ENCODE peak calls at places on chromosome 20, in seven cellular contexts. X, O, R, E, J, Q and A are unnamed samples.

GRCh38 chr20:49559411-49560081 is 8.4 kb downstream of the PTGIS start:
- DNase-seq in X (no peak), O (no peak), R (no peak), E (peak; percentile 92), J (no peak), Q (peak; percentile 41), A (no peak)

GRCh38 chr20:61807426-61808160 is 258.1 kb downstream of the TAF4 start:
- DNase-seq in X (no peak), O (no peak), R (no peak), E (no peak), J (no peak), Q (no peak), A (no peak)

GRCh38 chr20:43751167-43752050 is 24.6 kb upstream of the GTSF1L start:
- DNase-seq in X (peak; percentile 66), O (no peak), R (no peak), E (peak; percentile 71), J (no peak), Q (no peak), A (peak; percentile 97)

GRCh38 chr20:24118781-24119175 is 130.2 kb upstream of the GGTLC1 start:
- DNase-seq in X (no peak), O (no peak), R (no peak), E (peak; percentile 61), J (no peak), Q (peak; percentile 27), A (no peak)

GRCh38 chr20:47156431-47156841 is 200.1 kb downstream of the ZMYND8 start:
- DNase-seq in X (no peak), O (no peak), R (no peak), E (no peak), J (no peak), Q (no peak), A (no peak)

GRCh38 chr20:37615507-37616425 is 78.1 kb upstream of the CTNNBL1 start:
- DNase-seq in X (no peak), O (no peak), R (no peak), E (peak; percentile 26), J (peak; percentile 74), Q (no peak), A (peak; percentile 61)

GRCh38 chr20:12270863-12271262 is 353.2 kb downstream of the BTBD3 start:
- DNase-seq in X (no peak), O (no peak), R (no peak), E (no peak), J (no peak), Q (no peak), A (no peak)

GRCh38 chr20:11403711-11404110 is 514.0 kb upstream of the BTBD3 start:
- DNase-seq in X (no peak), O (no peak), R (no peak), E (peak; percentile 50), J (no peak), Q (no peak), A (no peak)

GRCh38 chr20:32516985-32517873 is 67.9 kb downstream of the NOL4L start:
- DNase-seq in X (no peak), O (no peak), R (peak; percentile 65), E (peak; percentile 33), J (peak; percentile 76), Q (no peak), A (no peak)

GRCh38 chr20:50746138-50746940 is 15.0 kb downstream of the PARD6B start:
- DNase-seq in X (no peak), O (peak; percentile 77), R (peak; percentile 17), E (peak; percentile 43), J (no peak), Q (no peak), A (no peak)

GRCh38 chr20:19176483-19176882 is 36.0 kb upstream of the SLC24A3 start:
- DNase-seq in X (no peak), O (no peak), R (no peak), E (no peak), J (no peak), Q (no peak), A (peak; percentile 0)

DNA sequence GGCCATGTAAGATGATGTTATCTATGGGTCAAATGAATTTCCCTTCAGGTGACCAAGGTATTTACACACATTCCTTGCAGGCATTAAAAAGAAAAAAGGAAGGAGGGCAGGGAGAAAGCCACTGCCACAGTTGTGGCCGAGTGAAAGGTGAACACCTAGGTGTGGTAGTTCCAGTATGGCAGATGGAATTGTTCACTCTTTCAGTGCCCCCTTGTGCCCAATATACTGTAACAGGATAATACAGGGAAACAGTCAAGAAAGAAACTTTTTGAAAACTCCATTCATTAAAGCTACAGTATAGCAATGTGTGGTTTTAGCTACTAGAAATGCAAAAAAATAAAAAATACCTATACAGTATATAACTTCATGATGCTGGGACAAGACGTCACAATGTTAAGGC is 52.1 kb downstream of the BMP2 start:
- DNase-seq in X (no peak), O (peak; percentile 29), R (no peak), E (peak; percentile 18), J (no peak), Q (no peak), A (no peak)
- TF ChIP-seq CTCF in X (peak; percentile 13), O (peak; percentile 40), R (no peak), E (peak; percentile 16), J (no peak), Q (no peak), A (no peak)

GRCh38 chr20:3313681-3314080 is 74.7 kb upstream of the SLC4A11 start:
- DNase-seq in X (no peak), O (no peak), R (no peak), E (no peak), J (no peak), Q (no peak), A (no peak)
- TF ChIP-seq CTCF in X (no peak), O (no peak), R (no peak), E (no peak), J (no peak), Q (no peak), A (no peak)

DNA sequence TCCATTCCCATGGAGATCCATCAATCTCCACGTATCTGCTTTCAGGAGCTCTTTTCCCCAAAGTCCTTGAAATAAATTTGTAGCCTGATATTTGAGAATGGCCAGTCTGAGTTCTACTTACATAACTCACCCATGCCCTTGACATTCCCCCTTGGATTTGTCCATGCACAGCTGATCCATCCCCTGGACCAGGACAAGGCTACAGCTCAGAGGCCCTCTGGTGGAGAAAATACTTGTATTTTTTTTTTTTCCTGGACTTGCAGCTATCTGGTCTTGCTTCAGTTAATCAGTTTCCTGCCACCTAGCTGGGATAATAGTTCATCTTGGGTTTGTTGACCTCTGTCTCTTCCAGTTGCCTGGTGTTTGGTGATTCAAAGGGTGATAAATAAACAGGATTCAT is 467.6 kb downstream of the DHX35 start:
- DNase-seq in X (no peak), O (no peak), R (no peak), E (no peak), J (peak; percentile 4), Q (no peak), A (no peak)
- TF ChIP-seq CTCF in X (no peak), O (no peak), R (no peak), E (no peak), J (peak; percentile 58), Q (no peak), A (peak; percentile 16)

DNA sequence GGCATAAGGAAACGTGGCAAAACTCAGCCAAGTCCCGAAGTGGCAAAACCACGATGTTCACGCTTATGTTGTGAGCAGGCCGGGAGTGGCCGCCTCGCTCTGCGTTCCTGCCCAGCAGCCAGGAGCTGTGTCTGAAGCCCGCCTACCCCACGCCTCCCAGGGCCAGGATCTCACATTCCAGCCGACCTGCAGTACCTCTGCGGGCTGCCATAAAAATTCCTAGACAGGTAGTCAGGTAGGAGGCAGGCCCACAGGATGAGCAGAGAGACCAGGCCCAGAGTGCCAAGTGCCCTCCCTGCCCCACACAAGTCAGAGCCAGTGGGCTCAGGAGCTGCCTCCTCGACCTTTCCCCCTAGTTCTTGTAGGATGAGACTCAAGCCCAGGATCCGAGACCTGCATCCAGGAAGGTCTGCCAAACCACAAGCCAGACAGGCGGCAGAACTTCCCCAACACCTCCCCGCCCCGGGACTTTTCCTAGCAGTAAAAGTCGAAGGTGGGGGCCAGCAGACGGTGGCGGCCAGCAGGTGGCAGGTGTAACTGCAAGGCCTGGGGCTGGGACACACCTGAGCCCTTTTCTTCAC is 16.7 kb downstream of the PMEPA1 start:
- DNase-seq in X (no peak), O (peak; percentile 86), R (peak; percentile 91), E (no peak), J (no peak), Q (no peak), A (no peak)
- TF ChIP-seq CTCF in X (no peak), O (peak; percentile 55), R (peak; percentile 54), E (no peak), J (no peak), Q (no peak), A (no peak)

DNA sequence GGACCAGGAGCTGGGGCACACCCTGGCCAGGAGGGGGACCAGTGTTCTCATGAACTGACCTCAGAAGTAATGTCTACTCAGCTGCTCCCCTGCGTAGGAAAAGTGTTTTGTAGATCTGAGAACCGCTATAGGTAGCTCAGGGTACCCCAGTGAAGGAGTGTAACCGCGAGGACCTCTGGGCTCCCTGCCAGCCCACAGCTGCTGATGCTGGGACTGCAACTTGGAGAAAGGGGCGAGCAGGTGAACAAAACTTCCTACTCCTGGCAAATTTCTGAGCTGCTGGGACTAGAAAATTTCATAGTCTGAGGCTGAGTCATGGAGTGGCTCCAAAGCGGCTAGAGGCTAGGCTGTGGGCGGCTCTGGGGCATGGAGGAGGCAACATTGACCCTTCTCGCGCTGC is 51.9 kb downstream of the PYGB start:
- DNase-seq in X (no peak), O (no peak), R (no peak), E (no peak), J (no peak), Q (no peak), A (no peak)
- TF ChIP-seq CTCF in X (peak; percentile 12), O (no peak), R (no peak), E (peak; percentile 8), J (no peak), Q (no peak), A (no peak)

DNA sequence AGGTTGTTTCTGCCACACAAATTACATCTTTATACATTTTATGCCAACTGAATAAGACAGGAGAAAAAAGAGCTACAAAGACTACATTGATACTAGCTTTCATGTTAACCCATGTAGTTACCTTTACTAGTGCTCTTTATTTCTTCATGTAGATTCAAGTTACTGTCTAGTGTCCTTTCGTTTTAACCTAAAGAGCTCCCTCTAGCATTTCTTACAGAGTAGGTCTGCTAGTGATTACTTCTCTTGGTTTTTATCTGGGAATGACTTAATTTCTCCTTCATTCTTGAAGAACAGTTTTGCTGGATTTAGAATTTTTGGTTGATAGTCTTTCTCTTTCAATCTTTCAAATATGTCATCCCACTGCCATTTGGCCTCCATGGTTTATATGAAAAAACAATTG is 21.2 kb upstream of the NOP56 start:
- DNase-seq in X (no peak), O (no peak), R (no peak), E (peak; percentile 19), J (no peak), Q (no peak), A (no peak)
- TF ChIP-seq CTCF in X (no peak), O (no peak), R (no peak), E (no peak), J (no peak), Q (no peak), A (no peak)